ENCODE peak calls at places on chromosomes 4 and X, in four cellular contexts. G, M, F and C are unnamed samples.

GRCh38 chr4:83221897-83222441 is 62.6 kb downstream of the COQ2 start:
- DNase-seq in G (no peak), M (no peak), F (no peak), C (no peak)

GRCh38 chr4:35461931-35462659 is 782.2 kb downstream of the ARAP2 start:
- DNase-seq in G (no peak), M (no peak), F (no peak), C (no peak)

GRCh38 chrX:68847172-68847571 is 18.4 kb downstream of the EFNB1 start:
- DNase-seq in G (no peak), M (no peak), F (no peak), C (no peak)

GRCh38 chrX:141468940-141469339 is 115.6 kb downstream of the SPANXA1 start:
- DNase-seq in G (no peak), M (no peak), F (no peak), C (no peak)

GRCh38 chr4:46389301-46389761 is 597 bp downstream of the GABRA2 start:
- DNase-seq in G (peak), M (no peak), F (no peak), C (peak)

GRCh38 chr4:138761638-138762205 is 253.9 kb upstream of the NOCT start:
- DNase-seq in G (no peak), M (no peak), F (no peak), C (no peak)

GRCh38 chr4:103484521-103484920 is 235.3 kb downstream of the TACR3 start:
- DNase-seq in G (no peak), M (no peak), F (no peak), C (no peak)

GRCh38 chr4:140243345-140243753 is 89.4 kb upstream of the MAML3 start:
- DNase-seq in G (peak), M (no peak), F (no peak), C (peak)

GRCh38 chrX:55127692-55128091 is 38.9 kb downstream of the PAGE2 start:
- DNase-seq in G (no peak), M (no peak), F (no peak), C (no peak)

GRCh38 chr4:153576443-153576774 is 107.7 kb upstream of the TLR2 start:
- DNase-seq in G (no peak), M (no peak), F (no peak), C (no peak)
- H3K4me3 ChIP-seq in G (no peak), M (no peak), F (no peak), C (no peak)

GRCh38 chrX:8455600-8455999 is 9.0 kb upstream of the VCX3B start:
- DNase-seq in G (no peak), M (no peak), F (no peak), C (no peak)
- TF ChIP-seq CTCF in G (no peak), M (no peak), F (no peak), C (peak)

GRCh38 chr4:7634611-7635010 is 199.9 kb upstream of the PSAPL1 start:
- DNase-seq in G (no peak), M (no peak), F (no peak), C (no peak)

GRCh38 chr4:7635971-7636508 is 201.3 kb upstream of the PSAPL1 start:
- DNase-seq in G (no peak), M (no peak), F (no peak), C (no peak)

GRCh38 chr4:7637139-7637538 is 202.4 kb upstream of the PSAPL1 start:
- DNase-seq in G (no peak), M (no peak), F (no peak), C (no peak)

GRCh38 chr4:7632971-7633370 is 198.2 kb upstream of the PSAPL1 start:
- DNase-seq in G (no peak), M (no peak), F (no peak), C (no peak)

DNA sequence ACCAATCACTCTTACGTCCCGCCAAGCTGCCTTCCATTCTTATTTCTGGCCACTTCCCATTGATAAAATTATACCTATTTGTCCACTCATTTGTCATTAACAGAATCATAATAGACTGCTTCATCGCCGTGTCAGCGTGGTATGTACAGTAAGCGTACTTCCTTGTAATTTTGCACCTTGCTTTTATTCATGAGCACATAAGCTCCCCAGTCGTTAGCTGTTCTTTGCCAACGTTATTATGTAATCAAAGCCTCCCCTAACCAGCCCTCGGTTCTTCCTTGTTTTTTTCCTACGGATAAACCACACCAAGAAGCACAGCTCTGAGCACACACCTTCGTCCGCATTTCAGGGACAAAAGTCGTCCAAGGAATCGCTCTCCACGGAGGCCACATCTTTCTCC is 200.7 kb upstream of the PSAPL1 start:
- DNase-seq in G (no peak), M (no peak), F (no peak), C (no peak)
- H3K4me3 ChIP-seq in G (no peak), M (no peak), F (no peak), C (no peak)

GRCh38 chrX:106401965-106402559 is 209.7 kb upstream of the RADX start:
- DNase-seq in G (peak), M (no peak), F (no peak), C (no peak)

GRCh38 chrX:106392346-106392745 is 219.4 kb upstream of the RADX start:
- DNase-seq in G (no peak), M (no peak), F (no peak), C (no peak)

DNA sequence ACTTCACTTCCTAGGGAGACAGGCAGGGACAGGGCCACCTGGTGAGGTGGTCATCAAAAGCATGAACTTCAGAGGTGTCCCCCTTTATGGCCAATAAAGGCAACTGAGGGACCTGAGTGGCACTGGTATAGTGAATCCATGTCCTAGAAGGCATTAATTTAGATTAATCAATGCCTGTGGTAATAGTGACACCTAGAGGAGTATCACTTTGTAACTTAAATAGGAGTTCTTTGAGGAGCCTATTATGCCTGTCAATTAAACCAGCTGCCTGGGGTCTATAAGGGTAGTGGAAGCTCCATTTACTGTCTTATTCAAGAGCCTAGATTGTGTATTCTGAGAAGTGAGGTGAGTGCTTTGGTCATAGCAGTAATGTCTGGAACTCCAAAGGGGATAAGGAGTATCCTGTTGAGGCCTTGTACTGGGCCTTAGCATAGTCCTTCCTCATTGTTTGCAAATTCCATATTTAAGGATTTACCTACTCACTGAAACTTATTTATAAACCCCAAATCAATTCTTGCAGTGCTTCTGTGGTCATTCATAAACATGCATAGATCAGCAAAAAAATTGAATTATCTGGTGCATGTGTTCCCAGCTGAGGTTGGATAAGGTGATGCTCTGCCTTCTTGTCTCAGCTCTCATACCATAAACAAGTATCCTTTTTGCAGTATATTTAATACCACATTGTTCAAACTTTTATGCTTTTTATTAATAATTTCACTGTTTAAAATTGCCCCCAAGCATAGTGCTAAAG is 213.8 kb upstream of the RADX start:
- DNase-seq in G (no peak), M (no peak), F (no peak), C (no peak)
- TF ChIP-seq CTCF in G (peak), M (no peak), F (peak), C (peak)

GRCh38 chr4:184395451-184395917 is 78.9 kb downstream of the IRF2 start:
- DNase-seq in G (no peak), M (no peak), F (no peak), C (no peak)
- H3K4me3 ChIP-seq in G (no peak), M (no peak), F (no peak), C (no peak)

DNA sequence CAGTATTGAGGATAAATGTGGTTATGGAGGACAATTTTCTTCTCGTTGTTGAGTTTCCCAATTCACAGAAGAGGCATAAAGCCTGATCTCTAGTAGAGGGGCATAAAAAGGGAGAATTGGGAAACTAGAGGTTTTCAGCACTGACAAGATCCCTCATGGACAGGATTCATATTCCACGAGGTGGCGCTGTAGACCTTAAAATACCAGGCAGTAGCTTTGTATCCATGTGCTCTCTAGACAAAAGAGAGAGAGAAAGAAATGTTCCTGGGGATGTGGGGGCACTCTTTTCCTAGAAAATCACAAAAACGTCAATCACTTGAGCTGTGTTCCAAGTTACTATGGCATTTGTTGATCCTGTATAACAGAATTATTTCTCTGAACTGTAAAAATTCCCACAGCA is 128.3 kb downstream of the MAGEE1 start:
- DNase-seq in G (no peak), M (no peak), F (no peak), C (peak)
- TF ChIP-seq CTCF in G (no peak), M (no peak), F (no peak), C (peak)

GRCh38 chr4:56410247-56410646 is 23.0 kb upstream of the AASDH start:
- DNase-seq in G (peak), M (peak), F (no peak), C (peak)
- H3K4me3 ChIP-seq in G (no peak), M (peak), F (peak), C (peak)